ENCODE peak calls at places on chromosomes 5 and 9, in five cellular contexts. One of them, this sample, is unnamed.
A peak's percentile ranks its signal among the peaks of the same experiment; 100 is the strongest.

GRCh38 chr9:113650207-113651131 is 186.9 kb downstream of the RGS3 start:
- DNase-seq in tibial nerve: no peak
- DNase-seq in neural progenitor cell: no peak
- DNase-seq in Panc1: peak; percentile 28
- DNase-seq in right atrium auricular region: no peak
- DNase-seq in this sample: no peak

GRCh38 chr5:132419517-132420468 is 50.3 kb downstream of the SLC22A5 start:
- DNase-seq in tibial nerve: peak; percentile 63
- DNase-seq in neural progenitor cell: peak; percentile 84
- DNase-seq in Panc1: no peak
- DNase-seq in right atrium auricular region: no peak
- DNase-seq in this sample: peak; percentile 80

GRCh38 chr9:136292591-136293448 is 11.1 kb downstream of the CCDC187 start:
- DNase-seq in tibial nerve: no peak
- DNase-seq in neural progenitor cell: no peak
- DNase-seq in Panc1: no peak
- DNase-seq in right atrium auricular region: no peak
- DNase-seq in this sample: peak; percentile 78

GRCh38 chr9:18499987-18500386 is 26.0 kb downstream of the ADAMTSL1 start:
- DNase-seq in tibial nerve: no peak
- DNase-seq in neural progenitor cell: no peak
- DNase-seq in Panc1: no peak
- DNase-seq in right atrium auricular region: no peak
- DNase-seq in this sample: no peak

GRCh38 chr5:7759257-7759871 is 91.6 kb downstream of the CFAP90 start:
- DNase-seq in tibial nerve: no peak
- DNase-seq in neural progenitor cell: no peak
- DNase-seq in Panc1: no peak
- DNase-seq in right atrium auricular region: no peak
- DNase-seq in this sample: no peak

GRCh38 chr5:149412783-149413476 is 33.8 kb upstream of the IL17B start:
- DNase-seq in tibial nerve: no peak
- DNase-seq in neural progenitor cell: no peak
- DNase-seq in Panc1: no peak
- DNase-seq in right atrium auricular region: no peak
- DNase-seq in this sample: peak; percentile 20

GRCh38 chr5:122287101-122287500 is 24.9 kb upstream of the SNCAIP start:
- DNase-seq in tibial nerve: no peak
- DNase-seq in neural progenitor cell: no peak
- DNase-seq in Panc1: no peak
- DNase-seq in right atrium auricular region: no peak
- DNase-seq in this sample: no peak

GRCh38 chr5:113092683-113093082 is 116.1 kb downstream of the DCP2 start:
- DNase-seq in tibial nerve: peak; percentile 47
- DNase-seq in neural progenitor cell: no peak
- DNase-seq in Panc1: no peak
- DNase-seq in right atrium auricular region: no peak
- DNase-seq in this sample: no peak

GRCh38 chr9:78143281-78144007 is 92.4 kb upstream of the CEP78 start:
- DNase-seq in tibial nerve: no peak
- DNase-seq in neural progenitor cell: peak; percentile 45
- DNase-seq in Panc1: no peak
- DNase-seq in right atrium auricular region: no peak
- DNase-seq in this sample: no peak

GRCh38 chr9:76090909-76091308 is 200.4 kb downstream of the PCSK5 start:
- DNase-seq in tibial nerve: no peak
- DNase-seq in neural progenitor cell: no peak
- DNase-seq in Panc1: no peak
- DNase-seq in right atrium auricular region: no peak
- DNase-seq in this sample: no peak

GRCh38 chr5:96254980-96255681 is 177.9 kb downstream of the PCSK1 start:
- DNase-seq in tibial nerve: no peak
- DNase-seq in neural progenitor cell: no peak
- DNase-seq in Panc1: peak; percentile 73
- DNase-seq in right atrium auricular region: no peak
- DNase-seq in this sample: no peak

GRCh38 chr5:96280946-96281393 is 152.1 kb downstream of the PCSK1 start:
- DNase-seq in tibial nerve: no peak
- DNase-seq in neural progenitor cell: no peak
- DNase-seq in Panc1: no peak
- DNase-seq in right atrium auricular region: no peak
- DNase-seq in this sample: no peak

GRCh38 chr9:96476591-96476990 is 26.6 kb downstream of the HABP4 start:
- DNase-seq in tibial nerve: no peak
- DNase-seq in neural progenitor cell: no peak
- DNase-seq in Panc1: no peak
- DNase-seq in right atrium auricular region: no peak
- DNase-seq in this sample: no peak

GRCh38 chr5:26700759-26701384 is 337.5 kb downstream of the CDH9 start:
- DNase-seq in tibial nerve: no peak
- DNase-seq in neural progenitor cell: peak; percentile 63
- DNase-seq in Panc1: peak; percentile 43
- DNase-seq in right atrium auricular region: no peak
- DNase-seq in this sample: no peak

GRCh38 chr9:133137451-133138231 is 16.6 kb upstream of the RALGDS start:
- DNase-seq in tibial nerve: no peak
- DNase-seq in neural progenitor cell: no peak
- DNase-seq in Panc1: no peak
- DNase-seq in right atrium auricular region: no peak
- DNase-seq in this sample: no peak

GRCh38 chr5:13566903-13567339 is 377.6 kb downstream of the DNAH5 start:
- DNase-seq in tibial nerve: no peak
- DNase-seq in neural progenitor cell: no peak
- DNase-seq in Panc1: peak; percentile 82
- DNase-seq in right atrium auricular region: no peak
- DNase-seq in this sample: no peak

GRCh38 chr5:6717687-6718086 is 4.5 kb downstream of the TENT4A start:
- DNase-seq in tibial nerve: no peak
- DNase-seq in neural progenitor cell: no peak
- DNase-seq in Panc1: no peak
- DNase-seq in right atrium auricular region: peak; percentile 56
- DNase-seq in this sample: no peak

GRCh38 chr9:126499005-126499910 is 114.5 kb upstream of the LMX1B start:
- DNase-seq in tibial nerve: no peak
- DNase-seq in neural progenitor cell: peak; percentile 84
- DNase-seq in Panc1: no peak
- DNase-seq in right atrium auricular region: no peak
- DNase-seq in this sample: peak; percentile 91

GRCh38 chr5:54713923-54714581 is 196.5 kb downstream of the SNX18 start:
- DNase-seq in tibial nerve: no peak
- DNase-seq in neural progenitor cell: no peak
- DNase-seq in Panc1: no peak
- DNase-seq in right atrium auricular region: no peak
- DNase-seq in this sample: no peak

GRCh38 chr9:72998363-72998762 is 45.5 kb upstream of the ALDH1A1 start:
- DNase-seq in tibial nerve: no peak
- DNase-seq in neural progenitor cell: no peak
- DNase-seq in Panc1: no peak
- DNase-seq in right atrium auricular region: no peak
- DNase-seq in this sample: no peak

GRCh38 chr5:13745508-13745907 is 199.0 kb downstream of the DNAH5 start:
- DNase-seq in tibial nerve: no peak
- DNase-seq in neural progenitor cell: no peak
- DNase-seq in Panc1: peak; percentile 15
- DNase-seq in right atrium auricular region: no peak
- DNase-seq in this sample: no peak

GRCh38 chr5:145471026-145471425 is 364.1 kb downstream of the PRELID2 start:
- DNase-seq in tibial nerve: no peak
- DNase-seq in neural progenitor cell: no peak
- DNase-seq in Panc1: no peak
- DNase-seq in right atrium auricular region: no peak
- DNase-seq in this sample: no peak

GRCh38 chr5:10653033-10653432 is 89.2 kb downstream of the ANKRD33B start:
- DNase-seq in tibial nerve: peak; percentile 46
- DNase-seq in neural progenitor cell: no peak
- DNase-seq in Panc1: no peak
- DNase-seq in right atrium auricular region: no peak
- DNase-seq in this sample: peak; percentile 32

GRCh38 chr5:118042076-118042475 is 946.3 kb downstream of the DTWD2 start:
- DNase-seq in tibial nerve: no peak
- DNase-seq in neural progenitor cell: no peak
- DNase-seq in Panc1: no peak
- DNase-seq in right atrium auricular region: no peak
- DNase-seq in this sample: no peak

GRCh38 chr9:71909887-71910601 is 949 bp downstream of the ABHD17B start:
- DNase-seq in tibial nerve: peak; percentile 38
- DNase-seq in neural progenitor cell: peak; percentile 86
- DNase-seq in Panc1: no peak
- DNase-seq in right atrium auricular region: peak; percentile 59
- DNase-seq in this sample: peak; percentile 68

GRCh38 chr9:8020161-8020560 is 220.6 kb upstream of the DMAC1 start:
- DNase-seq in tibial nerve: no peak
- DNase-seq in neural progenitor cell: peak; percentile 27
- DNase-seq in Panc1: no peak
- DNase-seq in right atrium auricular region: no peak
- DNase-seq in this sample: no peak

GRCh38 chr5:133247145-133247709 is 195.4 kb downstream of the HSPA4 start:
- DNase-seq in tibial nerve: no peak
- DNase-seq in neural progenitor cell: no peak
- DNase-seq in Panc1: no peak
- DNase-seq in right atrium auricular region: no peak
- DNase-seq in this sample: no peak

GRCh38 chr5:32100230-32100629 is 73.9 kb downstream of the GOLPH3 start:
- DNase-seq in tibial nerve: no peak
- DNase-seq in neural progenitor cell: no peak
- DNase-seq in Panc1: no peak
- DNase-seq in right atrium auricular region: no peak
- DNase-seq in this sample: no peak

GRCh38 chr5:38921174-38921573 is 75.4 kb downstream of the OSMR start:
- DNase-seq in tibial nerve: no peak
- DNase-seq in neural progenitor cell: peak; percentile 38
- DNase-seq in Panc1: no peak
- DNase-seq in right atrium auricular region: no peak
- DNase-seq in this sample: no peak

GRCh38 chr5:104512063-104512798 is 949.6 kb upstream of the NUDT12 start:
- DNase-seq in tibial nerve: no peak
- DNase-seq in neural progenitor cell: no peak
- DNase-seq in Panc1: no peak
- DNase-seq in right atrium auricular region: no peak
- DNase-seq in this sample: no peak

GRCh38 chr5:56588636-56589485 is 226.5 kb upstream of the MAP3K1 start:
- DNase-seq in tibial nerve: peak; percentile 53
- DNase-seq in neural progenitor cell: peak; percentile 50
- DNase-seq in Panc1: no peak
- DNase-seq in right atrium auricular region: peak; percentile 66
- DNase-seq in this sample: peak; percentile 71

GRCh38 chr5:55356896-55357295 is 49.1 kb downstream of the MTREX start:
- DNase-seq in tibial nerve: no peak
- DNase-seq in neural progenitor cell: no peak
- DNase-seq in Panc1: no peak
- DNase-seq in right atrium auricular region: no peak
- DNase-seq in this sample: no peak

GRCh38 chr5:177361418-177362101 is 3.8 kb downstream of the RGS14 start:
- DNase-seq in tibial nerve: no peak
- DNase-seq in neural progenitor cell: no peak
- DNase-seq in Panc1: no peak
- DNase-seq in right atrium auricular region: no peak
- DNase-seq in this sample: peak; percentile 85

DNA sequence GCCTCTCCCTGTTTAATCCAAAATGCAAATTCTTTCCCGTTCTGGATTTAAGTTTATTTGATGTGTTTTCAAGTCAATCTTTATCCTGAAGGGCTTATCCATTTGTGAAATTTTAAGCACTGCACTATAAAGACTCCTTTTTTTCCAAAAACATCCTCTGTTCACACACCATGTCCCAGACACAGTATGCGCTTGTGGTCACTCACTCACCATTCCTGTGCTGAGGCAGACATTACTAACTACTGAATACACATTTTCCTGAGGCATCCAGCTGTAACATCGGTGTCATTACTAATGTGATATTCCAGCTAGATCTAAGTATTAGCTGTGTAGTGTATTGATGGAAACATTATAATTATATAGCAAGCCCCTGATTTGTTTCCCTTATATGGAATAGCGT is 298.4 kb downstream of the KCTD16 start:
- DNase-seq in tibial nerve: no peak
- DNase-seq in neural progenitor cell: no peak
- DNase-seq in Panc1: no peak
- DNase-seq in right atrium auricular region: no peak
- DNase-seq in this sample: no peak
- H3K4me3 ChIP-seq in tibial nerve: no peak overlapping the region
- H3K4me3 ChIP-seq in neural progenitor cell: no peak overlapping the region
- H3K4me3 ChIP-seq in Panc1: no peak overlapping the region
- H3K4me3 ChIP-seq in right atrium auricular region: no peak overlapping the region
- H3K4me3 ChIP-seq in this sample: no peak overlapping the region

GRCh38 chr5:172642511-172642910 is 1.4 kb downstream of the NEURL1B start:
- DNase-seq in tibial nerve: no peak
- DNase-seq in neural progenitor cell: no peak
- DNase-seq in Panc1: no peak
- DNase-seq in right atrium auricular region: no peak
- DNase-seq in this sample: no peak
- H3K4me1 ChIP-seq in tibial nerve: peaks cover 23% of the 10 kb centered on the region
- H3K4me1 ChIP-seq in neural progenitor cell: peaks cover 29% of the 10 kb centered on the region
- H3K4me1 ChIP-seq in Panc1: peaks cover 11% of the 10 kb centered on the region
- H3K4me1 ChIP-seq in right atrium auricular region: peaks cover 70% of the 10 kb centered on the region
- H3K4me1 ChIP-seq in this sample: peaks cover 57% of the 10 kb centered on the region

DNA sequence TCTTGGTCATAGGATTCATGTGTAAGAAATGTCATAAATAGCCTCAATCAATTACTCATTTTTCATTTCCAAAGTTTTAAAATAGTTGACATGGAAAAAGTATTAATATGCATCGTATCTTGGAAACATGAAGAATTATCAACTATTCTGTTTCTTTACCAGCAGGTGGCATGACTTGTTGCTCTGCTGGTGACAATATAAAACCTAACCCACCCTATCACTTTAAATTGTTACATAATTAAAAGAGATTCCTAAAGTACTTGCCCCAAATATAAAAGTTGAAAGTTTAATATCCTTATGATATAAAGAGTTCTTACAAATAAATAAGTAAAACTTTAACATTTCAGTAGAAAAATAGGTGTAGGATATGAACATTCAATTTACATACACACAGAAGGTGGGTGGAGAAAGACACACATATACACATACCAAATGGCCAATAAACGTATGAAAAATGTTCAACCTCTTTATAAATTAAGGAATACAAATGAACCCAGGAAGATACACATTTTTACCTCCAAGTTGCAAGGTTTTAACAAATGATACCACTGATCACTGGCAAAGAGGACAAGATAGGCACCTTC is 30.6 kb downstream of the MAP1B start:
- DNase-seq in tibial nerve: no peak
- DNase-seq in neural progenitor cell: no peak
- DNase-seq in Panc1: no peak
- DNase-seq in right atrium auricular region: no peak
- DNase-seq in this sample: no peak
- TF ChIP-seq CTCF in tibial nerve: peak; percentile 24
- TF ChIP-seq CTCF in neural progenitor cell: peak; percentile 48
- TF ChIP-seq CTCF in Panc1: peak; percentile 59
- TF ChIP-seq CTCF in right atrium auricular region: no peak
- TF ChIP-seq CTCF in this sample: peak; percentile 35

DNA sequence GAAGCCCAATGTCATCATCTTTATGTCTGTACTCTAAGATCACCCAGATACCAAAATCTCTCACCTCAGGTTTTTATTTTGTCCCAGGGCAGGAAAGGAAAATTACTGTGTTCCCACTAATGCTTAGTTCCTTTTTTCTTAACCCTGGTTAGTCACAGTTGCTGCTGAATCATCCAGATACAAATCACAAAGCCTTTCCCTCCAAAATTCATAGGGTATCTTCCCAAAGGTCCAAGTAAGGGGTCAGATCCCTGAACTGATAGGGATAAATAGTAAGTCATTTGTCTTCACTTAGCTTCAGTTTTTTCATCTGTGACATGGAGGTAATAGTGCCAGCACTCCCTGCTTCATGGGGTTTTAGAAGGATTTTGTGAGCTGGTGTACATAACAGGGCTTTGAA is 2.2 kb downstream of the PLCXD3 start:
- DNase-seq in tibial nerve: no peak
- DNase-seq in neural progenitor cell: no peak
- DNase-seq in Panc1: no peak
- DNase-seq in right atrium auricular region: no peak
- DNase-seq in this sample: no peak
- H3K4me3 ChIP-seq in tibial nerve: no peak overlapping the region
- H3K4me3 ChIP-seq in neural progenitor cell: no peak overlapping the region
- H3K4me3 ChIP-seq in Panc1: no peak overlapping the region
- H3K4me3 ChIP-seq in right atrium auricular region: peak overlapping the region; percentile 63
- H3K4me3 ChIP-seq in this sample: no peak overlapping the region